ENCODE peak calls at places on chromosomes 13 and 19, in four cellular contexts. X, S, Q and D are unnamed samples.
A peak's percentile ranks its signal among the peaks of the same experiment; 100 is the strongest.

GRCh38 chr19:12913011-12913561 is 6.0 kb downstream of the SYCE2 start:
- DNase-seq in S (no peak), Q (peak; percentile 62), X (peak; percentile 84), D (no peak)

GRCh38 chr19:13053761-13054604 is 48.7 kb downstream of the LYL1 start:
- DNase-seq in S (no peak), X (peak; percentile 87), Q (peak; percentile 97), D (no peak)

GRCh38 chr13:22357132-22357531 is 686.3 kb downstream of the FGF9 start:
- DNase-seq in S (no peak), X (no peak), Q (no peak), D (no peak)

GRCh38 chr19:16581145-16581970 is 9.1 kb upstream of the SLC35E1 start:
- DNase-seq in Q (no peak), X (no peak), S (no peak), D (no peak)

GRCh38 chr19:51024924-51025323 is 1.5 kb downstream of the KLK11 start:
- DNase-seq in S (no peak), Q (no peak), X (no peak), D (no peak)

GRCh38 chr13:104105418-104106355 is 1039.5 kb upstream of the SLC10A2 start:
- DNase-seq in Q (no peak), X (no peak), S (no peak), D (no peak)

GRCh38 chr19:13172335-13173128 is 22.3 kb downstream of the IER2 start:
- DNase-seq in S (no peak), Q (no peak), X (no peak), D (no peak)

GRCh38 chr19:2249010-2249866 is at the start of gene AMH:
- DNase-seq in S (no peak), Q (no peak), X (no peak), D (no peak)

GRCh38 chr19:39078436-39079200 is 5.5 kb upstream of the ACP7 start:
- DNase-seq in S (peak; percentile 98), Q (peak; percentile 30), X (no peak), D (no peak)

GRCh38 chr13:50745542-50745941 is 98.0 kb downstream of the DLEU7 start:
- DNase-seq in X (no peak), S (no peak), Q (no peak), D (no peak)

GRCh38 chr19:51450730-51451307 is 7.4 kb downstream of the SIGLEC8 start:
- DNase-seq in S (no peak), X (no peak), Q (no peak), D (no peak)

GRCh38 chr19:1521636-1522035 is 2.2 kb upstream of the PLK5 start:
- DNase-seq in Q (no peak), S (no peak), X (no peak), D (no peak)

GRCh38 chr19:57578487-57579205 is at the start of gene ZNF416:
- DNase-seq in Q (peak; percentile 97), X (peak; percentile 100), S (peak; percentile 88), D (peak; percentile 98)

GRCh38 chr19:19445911-19446361 is 40.5 kb downstream of the GATAD2A start:
- DNase-seq in X (no peak), S (no peak), Q (no peak), D (no peak)

GRCh38 chr13:67416047-67416925 is 186.2 kb upstream of the PCDH9 start:
- DNase-seq in Q (peak; percentile 4), S (no peak), X (peak; percentile 68), D (no peak)

GRCh38 chr19:16259385-16260159 is 61.9 kb downstream of the AP1M1 start:
- DNase-seq in S (no peak), X (no peak), Q (no peak), D (peak; percentile 25)

GRCh38 chr13:95146486-95146885 is 154.8 kb downstream of the ABCC4 start:
- DNase-seq in S (no peak), Q (no peak), X (no peak), D (no peak)

GRCh38 chr13:31807090-31807541 is 67.8 kb downstream of the RXFP2 start:
- DNase-seq in X (no peak), S (peak; percentile 2), Q (no peak), D (no peak)

GRCh38 chr13:108963276-108963810 is 333.9 kb downstream of the MYO16 start:
- DNase-seq in X (no peak), Q (no peak), S (no peak), D (no peak)

GRCh38 chr13:111437417-111437816 is 117.0 kb downstream of the TEX29 start:
- DNase-seq in X (no peak), Q (no peak), S (no peak), D (no peak)

GRCh38 chr13:91126806-91127205 is 220.7 kb upstream of the MIR17HG start:
- DNase-seq in S (no peak), Q (no peak), X (no peak), D (no peak)

GRCh38 chr13:113916330-113916815 is 52.5 kb upstream of the GAS6 start:
- DNase-seq in Q (no peak), X (no peak), S (no peak), D (no peak)

GRCh38 chr19:18785179-18786124 is 5.7 kb downstream of the COMP start:
- DNase-seq in X (peak; percentile 94), Q (peak; percentile 65), S (no peak), D (peak; percentile 69)

GRCh38 chr13:97004096-97004876 is 10.0 kb upstream of the OXGR1 start:
- DNase-seq in S (no peak), X (no peak), Q (peak; percentile 4), D (no peak)

GRCh38 chr19:41993612-41994483 is at the start of gene ATP1A3:
- DNase-seq in X (peak; percentile 93), Q (no peak), S (no peak), D (peak; percentile 66)

GRCh38 chr13:36673838-36674326 is at the start of gene SERTM1:
- DNase-seq in Q (no peak), S (no peak), X (peak; percentile 94), D (no peak)

GRCh38 chr19:51690359-51691121 is 2.6 kb upstream of the SPACA6 start:
- DNase-seq in Q (no peak), S (no peak), X (peak; percentile 87), D (no peak)

GRCh38 chr13:60267498-60268202 is 103.9 kb upstream of the DIAPH3 start:
- DNase-seq in S (no peak), X (peak; percentile 40), Q (no peak), D (no peak)

GRCh38 chr13:25881136-25881926 is 170.5 kb downstream of the SHISA2 start:
- DNase-seq in S (no peak), X (no peak), Q (no peak), D (no peak)

GRCh38 chr19:14139944-14140343 is 3.6 kb upstream of the ASF1B start:
- DNase-seq in Q (no peak), X (peak; percentile 77), S (no peak), D (no peak)

GRCh38 chr19:11480927-11481776 is at the start of gene ELAVL3:
- DNase-seq in Q (no peak), X (peak; percentile 72), S (no peak), D (no peak)

GRCh38 chr13:50208826-50209335 is 193.6 kb downstream of the KCNRG start:
- DNase-seq in X (peak; percentile 42), Q (peak; percentile 12), S (no peak), D (no peak)

GRCh38 chr19:42076375-42076944 is 494 bp downstream of the ZNF574 start:
- DNase-seq in Q (no peak), X (no peak), S (no peak), D (no peak)

GRCh38 chr13:76836311-76836710 is 49.9 kb downstream of the KCTD12 start:
- DNase-seq in Q (no peak), S (no peak), X (no peak), D (no peak)

GRCh38 chr19:45467456-45468158 is at the start of gene FOSB:
- DNase-seq in X (peak; percentile 99), Q (peak; percentile 87), S (no peak), D (peak; percentile 96)

GRCh38 chr19:3849092-3849491 is 19.7 kb downstream of the ZFR2 start:
- DNase-seq in Q (peak; percentile 33), S (no peak), X (peak; percentile 52), D (peak; percentile 54)
- TF ChIP-seq EZH2 in Q (no peak), S (no peak), X (no peak), D (no peak)

GRCh38 chr19:40603719-40604646 is 2.8 kb downstream of the LTBP4 start:
- DNase-seq in X (peak; percentile 99), S (peak; percentile 97), Q (peak; percentile 96), D (peak; percentile 99)

GRCh38 chr19:40604647-40605200 is 3.6 kb downstream of the LTBP4 start:
- DNase-seq in X (peak; percentile 34), Q (no peak), S (no peak), D (peak; percentile 40)

GRCh38 chr19:40607311-40607871 is 6.2 kb downstream of the LTBP4 start:
- DNase-seq in S (no peak), Q (no peak), X (peak; percentile 32), D (no peak)

GRCh38 chr19:40603071-40603718 is 2.0 kb downstream of the LTBP4 start:
- DNase-seq in X (peak; percentile 85), S (no peak), Q (peak; percentile 28), D (no peak)

DNA sequence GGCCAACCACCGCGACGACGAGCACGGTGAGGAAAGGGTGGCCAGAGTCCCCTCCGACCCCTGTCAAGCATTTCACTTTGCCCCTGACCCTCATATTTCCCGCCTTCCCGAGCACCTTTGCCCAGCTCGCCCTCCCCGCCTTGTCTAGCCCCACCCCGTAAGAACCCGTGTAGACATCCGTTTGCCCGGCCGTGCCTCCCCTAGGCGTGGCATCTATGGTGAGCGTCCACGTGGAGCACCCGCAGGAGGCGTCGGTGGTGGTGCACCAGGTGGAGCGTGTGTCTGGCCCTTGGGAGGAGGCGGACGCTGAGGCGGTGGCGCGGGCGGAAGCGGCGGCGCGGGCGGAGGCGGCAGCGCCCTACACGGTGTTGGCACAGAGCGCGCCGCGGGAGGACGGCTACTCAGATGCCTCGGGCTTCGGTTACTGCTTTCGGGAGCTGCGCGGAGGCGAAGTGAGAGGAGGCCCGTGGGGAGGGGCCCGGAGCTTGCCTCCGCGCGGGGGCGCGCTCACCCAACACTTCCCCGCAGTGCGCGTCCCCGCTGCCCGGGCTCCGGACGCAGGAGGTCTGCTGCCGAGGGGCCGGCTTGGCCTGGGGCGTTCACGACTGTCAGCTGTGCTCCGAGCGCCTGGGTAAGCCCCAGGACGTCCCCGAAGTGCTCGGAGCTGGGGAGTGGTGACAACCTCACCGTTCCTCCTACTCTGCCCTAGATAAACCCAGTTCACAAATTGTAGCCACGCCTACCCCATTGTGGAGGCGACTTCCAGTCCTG is 4.2 kb downstream of the LTBP4 start:
- DNase-seq in X (peak; percentile 79), S (no peak), Q (peak; percentile 22), D (peak; percentile 97)
- TF ChIP-seq CTCF in X (peak; percentile 9), S (peak; percentile 7), Q (peak; percentile 63), D (no peak)

GRCh38 chr19:5090465-5090779 is 121.5 kb downstream of the KDM4B start:
- DNase-seq in Q (no peak), S (no peak), X (no peak), D (no peak)
- H3K9ac ChIP-seq in Q (no peak overlapping the region), S (no peak overlapping the region), X (no peak overlapping the region), D (no peak overlapping the region)

GRCh38 chr13:109968876-109969577 is 182.6 kb upstream of the IRS2 start:
- DNase-seq in S (no peak), Q (no peak), X (no peak), D (no peak)
- TF ChIP-seq EZH2 in S (no peak), Q (no peak), X (no peak), D (no peak)

GRCh38 chr13:44879452-44880058 is 109.7 kb downstream of the NUFIP1 start:
- DNase-seq in Q (no peak), X (no peak), S (peak; percentile 7), D (no peak)
- TF ChIP-seq CTCF in Q (peak; percentile 65), X (peak; percentile 28), S (peak; percentile 59), D (peak; percentile 30)

GRCh38 chr19:33473644-33474305 is 47.8 kb downstream of the PEPD start:
- DNase-seq in Q (no peak), X (no peak), S (no peak), D (no peak)
- H3K9ac ChIP-seq in Q (no peak overlapping the region), X (no peak overlapping the region), S (no peak overlapping the region), D (no peak overlapping the region)